ENCODE peak calls at places on chromosomes 2 and 18, in eight cellular contexts. Y is HFFc6, D is neural crest cell, J is left ventricle myocardium inferior, V is foreskin fibroblast, N is endothelial cell of umbilical vein, K is IMR-90, P is endodermal cell. W is an unnamed sample.

GRCh38 chr2:10323535-10323934 is 20.8 kb downstream of the HPCAL1 start:
- DNase-seq in Y (no peak), D (no peak), V (no peak), K (no peak), N (no peak), P (no peak), J (no peak), W (no peak)

GRCh38 chr2:18200771-18201170 is 322.3 kb downstream of the KCNS3 start:
- DNase-seq in Y (no peak), J (no peak), N (no peak), V (no peak), P (no peak), K (no peak), D (no peak), W (no peak)

GRCh38 chr18:11071300-11071699 is 78.1 kb downstream of the PIEZO2 start:
- DNase-seq in D (no peak), P (no peak), Y (no peak), K (no peak), J (no peak), N (no peak), V (no peak), W (no peak)

GRCh38 chr2:220143336-220143735 is 515.9 kb downstream of the SLC4A3 start:
- DNase-seq in V (peak), P (no peak), Y (peak), D (no peak), J (no peak), K (peak), N (no peak), W (no peak)

GRCh38 chr2:192551760-192552159 is 357.0 kb upstream of the TMEFF2 start:
- DNase-seq in V (no peak), J (no peak), P (no peak), Y (no peak), N (no peak), K (no peak), D (no peak), W (no peak)

GRCh38 chr2:128381001-128381938 is 62.6 kb upstream of the HS6ST1 start:
- DNase-seq in P (peak), K (no peak), V (no peak), J (no peak), D (peak), Y (no peak), N (no peak), W (no peak)

GRCh38 chr2:54206596-54206995 is 49.4 kb downstream of the TSPYL6 start:
- DNase-seq in D (no peak), P (no peak), K (peak), J (no peak), Y (peak), V (no peak), N (peak), W (peak)

GRCh38 chr18:24160086-24160485 is 21.2 kb downstream of the CABYR start:
- DNase-seq in J (no peak), Y (no peak), P (no peak), V (no peak), N (no peak), K (no peak), D (no peak), W (no peak)

GRCh38 chr2:20930928-20931327 is 108.0 kb upstream of the LDAH start:
- DNase-seq in V (peak), K (peak), J (no peak), N (no peak), Y (peak), D (no peak), P (no peak), W (no peak)

GRCh38 chr2:171655584-171655983 is 31.7 kb upstream of the DYNC1I2 start:
- DNase-seq in K (no peak), D (no peak), V (no peak), P (no peak), Y (no peak), J (no peak), N (no peak), W (peak)

GRCh38 chr18:36186461-36187137 is 698 bp upstream of the MOCOS start:
- DNase-seq in V (no peak), P (peak), D (no peak), K (no peak), N (no peak), Y (no peak), J (peak), W (no peak)

GRCh38 chr2:241680827-241681599 is 5.6 kb downstream of the DTYMK start:
- DNase-seq in N (peak), Y (peak), D (no peak), J (no peak), V (peak), K (peak), P (no peak), W (no peak)

GRCh38 chr18:36759167-36759776 is 69.5 kb downstream of the TPGS2 start:
- DNase-seq in N (no peak), P (no peak), K (no peak), Y (no peak), V (no peak), J (no peak), D (no peak), W (no peak)

GRCh38 chr2:609520-610280 is 67.5 kb downstream of the TMEM18 start:
- DNase-seq in N (no peak), P (peak), V (no peak), J (no peak), Y (no peak), D (no peak), K (no peak), W (no peak)

GRCh38 chr2:121707344-121707919 is 29.2 kb downstream of the NIFK start:
- DNase-seq in Y (no peak), J (no peak), N (no peak), K (no peak), V (no peak), P (no peak), D (no peak), W (no peak)

DNA sequence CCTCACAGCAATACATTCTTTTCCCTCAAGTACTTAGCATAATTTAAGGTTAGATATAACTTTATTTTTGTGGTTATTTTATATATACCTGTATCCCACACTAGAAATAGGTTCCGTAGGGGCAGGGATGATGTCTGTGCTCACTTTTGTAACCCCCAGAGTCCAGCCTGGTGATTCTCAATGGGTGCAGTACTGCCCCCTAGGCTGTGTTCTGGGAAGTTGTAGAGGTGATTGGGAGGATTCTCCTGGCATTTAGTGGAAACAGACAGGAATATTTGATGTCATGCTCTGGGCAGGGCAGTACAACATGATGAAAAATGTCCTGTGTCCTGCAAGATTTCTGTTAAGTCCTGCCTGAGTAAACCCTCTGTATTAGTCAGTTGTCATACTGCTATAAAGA is 333.3 kb downstream of the PLCL1 start:
- DNase-seq in D (no peak), K (no peak), V (no peak), J (no peak), N (no peak), P (peak), Y (no peak), W (no peak)
- TF ChIP-seq CTCF in D (no peak), K (no peak), V (no peak), J (no peak), N (no peak), P (peak), Y (no peak), W (no peak)

GRCh38 chr2:181275643-181276070 is 181.5 kb upstream of the ITGA4 start:
- DNase-seq in V (no peak), D (no peak), P (peak), N (no peak), K (no peak), Y (no peak), J (no peak), W (no peak)
- TF ChIP-seq CTCF in V (no peak), D (no peak), P (peak), N (no peak), K (no peak), Y (no peak), J (no peak), W (no peak)

GRCh38 chr18:44852216-44852615 is 171.5 kb downstream of the SETBP1 start:
- DNase-seq in P (no peak), V (no peak), N (no peak), D (no peak), J (no peak), K (no peak), Y (no peak), W (no peak)

GRCh38 chr18:44857744-44858143 is 177.1 kb downstream of the SETBP1 start:
- DNase-seq in J (no peak), D (no peak), P (no peak), N (no peak), K (no peak), V (no peak), Y (no peak), W (no peak)

GRCh38 chr18:44852818-44853217 is 172.1 kb downstream of the SETBP1 start:
- DNase-seq in K (peak), P (no peak), N (no peak), J (no peak), V (peak), D (no peak), Y (no peak), W (no peak)

GRCh38 chr18:44856157-44856556 is 175.5 kb downstream of the SETBP1 start:
- DNase-seq in J (no peak), Y (no peak), K (no peak), D (no peak), N (no peak), V (no peak), P (no peak), W (no peak)

GRCh38 chr18:44855681-44856080 is 175.0 kb downstream of the SETBP1 start:
- DNase-seq in P (no peak), V (peak), D (no peak), Y (no peak), J (no peak), K (no peak), N (no peak), W (no peak)
- TF ChIP-seq CTCF in P (no peak), V (no peak), D (no peak), Y (no peak), J (no peak), K (no peak), N (no peak), W (no peak)

GRCh38 chr2:167874812-167875211 is 372.6 kb downstream of the STK39 start:
- DNase-seq in D (no peak), K (no peak), Y (no peak), P (no peak), J (no peak), N (no peak), V (no peak), W (no peak)

GRCh38 chr2:167863377-167863776 is 384.0 kb downstream of the STK39 start:
- DNase-seq in Y (no peak), D (no peak), J (no peak), V (no peak), K (no peak), P (no peak), N (no peak), W (no peak)

DNA sequence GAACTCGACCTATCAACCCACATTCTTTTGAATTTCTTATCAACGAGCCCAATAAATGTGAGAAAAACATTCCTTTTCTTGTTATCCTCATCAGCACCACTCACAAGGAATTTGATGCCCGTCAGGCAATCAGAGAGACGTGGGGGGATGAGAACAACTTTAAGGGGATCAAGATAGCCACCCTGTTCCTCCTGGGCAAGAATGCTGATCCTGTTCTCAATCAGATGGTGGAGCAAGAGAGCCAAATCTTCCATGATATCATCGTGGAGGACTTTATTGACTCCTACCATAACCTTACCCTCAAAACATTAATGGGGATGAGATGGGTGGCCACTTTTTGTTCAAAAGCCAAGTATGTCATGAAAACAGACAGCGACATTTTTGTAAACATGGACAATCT is 378.2 kb downstream of the STK39 start:
- DNase-seq in Y (no peak), J (no peak), V (no peak), D (no peak), P (no peak), K (no peak), N (no peak), W (no peak)
- TF ChIP-seq CTCF in Y (no peak), J (no peak), V (no peak), D (no peak), P (peak), K (no peak), N (no peak), W (no peak)

DNA sequence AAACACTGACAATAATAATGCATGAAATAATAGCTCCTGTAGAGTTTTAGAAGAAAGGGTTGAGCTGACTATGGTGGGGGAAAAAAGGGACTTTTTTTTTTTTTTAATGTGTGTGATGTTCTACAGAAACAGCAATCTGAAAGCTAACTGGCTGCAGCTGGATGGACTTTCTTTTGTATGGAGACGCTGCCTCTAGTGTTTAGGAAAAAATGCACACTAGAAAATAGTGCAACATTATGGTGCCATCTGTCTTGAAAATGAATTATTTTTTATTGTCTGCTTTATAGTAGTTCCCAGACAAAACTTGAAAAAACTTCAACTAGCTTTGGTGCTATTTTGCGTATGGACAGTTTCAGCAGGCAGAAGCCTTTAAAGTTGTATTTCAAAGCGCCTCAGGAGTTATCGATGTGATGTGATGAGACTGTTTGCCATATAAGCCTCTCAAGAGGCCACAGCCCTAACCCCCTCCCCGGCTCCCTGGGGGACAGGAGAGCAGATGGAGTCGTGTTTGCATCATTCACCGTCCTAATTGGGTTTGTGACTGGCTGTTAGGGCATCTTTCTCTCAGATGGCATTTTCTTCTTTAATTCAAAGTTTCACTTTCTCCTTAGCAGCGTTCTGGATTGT is 86.9 kb downstream of the LTBP1 start:
- DNase-seq in Y (peak), J (no peak), D (no peak), K (peak), N (peak), V (peak), P (no peak), W (no peak)
- TF ChIP-seq CTCF in Y (peak), J (peak), D (peak), K (peak), N (peak), V (peak), P (peak), W (no peak)

DNA sequence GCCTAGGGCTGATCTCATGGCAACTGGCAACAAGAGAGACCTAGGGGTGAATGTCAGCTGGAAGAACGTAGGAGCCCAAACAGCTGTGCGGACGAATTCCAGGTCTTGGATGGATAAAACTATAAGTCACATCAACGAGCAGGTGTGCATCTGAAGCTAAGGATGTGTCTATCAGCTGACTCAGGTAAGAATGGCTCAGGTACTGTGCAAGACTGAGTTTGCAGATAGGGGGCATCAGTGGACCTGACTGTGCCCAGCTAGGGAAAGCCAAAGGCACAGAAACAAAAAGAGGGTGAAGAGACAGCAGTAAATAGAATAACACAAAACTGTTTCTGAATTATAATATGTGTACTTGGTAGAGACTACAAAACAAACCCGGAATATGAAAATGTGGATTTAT is 357.3 kb downstream of the ZEB2 start:
- DNase-seq in N (no peak), V (no peak), D (no peak), P (peak), Y (no peak), J (no peak), K (no peak), W (peak)
- TF ChIP-seq CTCF in N (peak), V (no peak), D (peak), P (peak), Y (peak), J (peak), K (peak), W (peak)

GRCh38 chr2:230924470-230925341 is at the start of gene GPR55:
- DNase-seq in J (no peak), K (no peak), N (no peak), Y (no peak), P (peak), D (no peak), V (no peak), W (peak)
- TF ChIP-seq CTCF in J (peak), K (peak), N (no peak), Y (peak), P (peak), D (peak), V (no peak), W (peak)

GRCh38 chr18:6728318-6728717 is 1.2 kb upstream of the ARHGAP28 start:
- DNase-seq in J (no peak), N (no peak), Y (no peak), K (no peak), D (no peak), P (no peak), V (no peak), W (no peak)

GRCh38 chr18:6732952-6733351 is 3.4 kb downstream of the ARHGAP28 start:
- DNase-seq in N (peak), K (no peak), Y (no peak), P (no peak), D (no peak), V (no peak), J (no peak), W (no peak)

GRCh38 chr18:6731197-6731596 is 1.7 kb downstream of the ARHGAP28 start:
- DNase-seq in V (peak), K (peak), N (peak), P (no peak), Y (peak), J (no peak), D (no peak), W (no peak)

GRCh38 chr18:6728809-6729246 is 688 bp upstream of the ARHGAP28 start:
- DNase-seq in V (no peak), K (no peak), N (no peak), D (no peak), J (no peak), Y (no peak), P (no peak), W (no peak)

GRCh38 chr18:6729247-6730091 is at the start of gene ARHGAP28:
- DNase-seq in Y (peak), N (peak), K (peak), V (peak), D (peak), J (peak), P (peak), W (peak)
- TF ChIP-seq CTCF in Y (peak), N (peak), K (peak), V (no peak), D (peak), J (peak), P (peak), W (no peak)

GRCh38 chr2:239962890-239963591 is 62.1 kb downstream of the NDUFA10 start:
- DNase-seq in J (no peak), Y (no peak), N (no peak), V (no peak), P (no peak), D (no peak), K (no peak), W (no peak)

GRCh38 chr2:239959059-239959971 is 65.8 kb downstream of the NDUFA10 start:
- DNase-seq in K (peak), V (peak), D (no peak), P (no peak), N (no peak), J (no peak), Y (peak), W (no peak)

GRCh38 chr2:239963646-239964205 is 61.4 kb downstream of the NDUFA10 start:
- DNase-seq in K (no peak), V (no peak), D (no peak), N (no peak), P (peak), J (no peak), Y (no peak), W (no peak)

GRCh38 chr2:239961662-239962220 is 63.4 kb downstream of the NDUFA10 start:
- DNase-seq in P (no peak), J (no peak), V (no peak), D (no peak), Y (no peak), N (no peak), K (no peak), W (no peak)

DNA sequence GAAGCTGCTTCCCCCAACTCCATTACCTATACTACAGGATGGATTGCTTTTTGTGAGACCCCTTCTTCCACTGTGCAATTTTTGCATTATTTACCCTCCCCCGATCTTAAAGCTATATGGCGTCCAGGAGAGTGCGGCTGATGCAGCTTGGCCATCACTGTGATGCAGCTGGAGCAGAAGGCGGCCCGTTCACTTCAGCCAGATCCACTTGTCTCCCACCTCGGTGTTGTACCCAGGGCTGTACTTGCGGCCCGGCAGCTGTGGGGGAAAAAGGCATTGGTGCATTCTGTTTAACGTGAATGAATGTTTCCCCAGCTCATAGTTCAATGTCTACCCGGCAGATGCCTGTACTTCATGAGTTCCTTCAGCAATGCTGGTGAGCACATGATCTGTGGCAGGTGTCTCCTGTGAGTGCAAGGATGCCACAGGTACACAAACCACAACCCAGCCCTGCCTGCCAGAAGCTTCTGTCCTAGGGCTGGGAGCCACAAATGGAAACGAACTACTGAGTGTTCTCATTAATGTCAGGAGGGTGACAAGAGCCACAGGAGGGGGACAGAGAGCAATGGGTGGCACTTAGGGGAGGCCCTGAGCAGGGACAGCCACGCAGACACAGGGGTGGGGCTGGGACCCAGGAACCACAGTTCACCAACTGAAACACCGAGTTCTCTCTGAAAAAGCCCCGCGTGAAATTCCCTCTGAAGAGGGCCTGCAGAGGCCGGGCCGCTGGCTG is 64.0 kb downstream of the NDUFA10 start:
- DNase-seq in J (no peak), D (no peak), V (no peak), Y (no peak), N (no peak), P (no peak), K (no peak), W (peak)
- TF ChIP-seq CTCF in J (peak), D (no peak), V (no peak), Y (peak), N (no peak), P (no peak), K (no peak), W (peak)

GRCh38 chr2:127117603-127118002 is 10.6 kb upstream of the BIN1 start:
- DNase-seq in D (no peak), Y (no peak), J (no peak), K (no peak), V (no peak), P (no peak), N (no peak), W (no peak)

GRCh38 chr2:127118467-127118866 is 11.5 kb upstream of the BIN1 start:
- DNase-seq in N (no peak), D (no peak), K (no peak), P (no peak), J (no peak), V (no peak), Y (no peak), W (no peak)

GRCh38 chr2:127118038-127118437 is 11.1 kb upstream of the BIN1 start:
- DNase-seq in D (no peak), J (no peak), K (no peak), P (no peak), V (no peak), N (no peak), Y (no peak), W (no peak)

GRCh38 chr2:127121341-127121740 is 14.4 kb upstream of the BIN1 start:
- DNase-seq in V (no peak), D (no peak), P (no peak), Y (no peak), N (no peak), K (no peak), J (no peak), W (no peak)

GRCh38 chr2:127115471-127116199 is 8.7 kb upstream of the BIN1 start:
- DNase-seq in N (no peak), P (no peak), K (no peak), V (no peak), Y (no peak), J (no peak), D (no peak), W (no peak)
- TF ChIP-seq CTCF in N (no peak), P (no peak), K (no peak), V (no peak), Y (no peak), J (no peak), D (no peak), W (no peak)